ENCODE peak calls at places on chromosomes 11 and 22, in five cellular contexts. G, U, F, T and M are unnamed samples.

GRCh38 chr11:43933608-43934358 is 8.7 kb upstream of the C11orf96 start:
- DNase-seq in G (no peak), U (peak; percentile 52), F (peak; percentile 56), T (no peak), M (peak; percentile 22)

GRCh38 chr22:23402275-23403151 is 177.6 kb downstream of the IGLL1 start:
- DNase-seq in G (peak; percentile 88), U (peak; percentile 28), F (peak; percentile 55), T (peak; percentile 93), M (peak; percentile 16)

GRCh38 chr22:26406118-26406517 is 22.9 kb upstream of the ASPHD2 start:
- DNase-seq in G (no peak), U (peak; percentile 37), F (peak; percentile 65), T (no peak), M (no peak)

GRCh38 chr11:13765886-13766285 is 97.4 kb downstream of the FAR1 start:
- DNase-seq in G (no peak), U (no peak), F (no peak), T (no peak), M (no peak)

GRCh38 chr11:75118577-75118976 is 21.9 kb upstream of the OR2AT4 start:
- DNase-seq in G (no peak), U (no peak), F (no peak), T (no peak), M (no peak)

GRCh38 chr22:46421272-46421671 is 85.8 kb downstream of the TRMU start:
- DNase-seq in G (no peak), U (no peak), F (no peak), T (no peak), M (no peak)

GRCh38 chr11:7573558-7574296 is 59.9 kb downstream of the PPFIBP2 start:
- DNase-seq in G (no peak), U (no peak), F (no peak), T (no peak), M (no peak)

GRCh38 chr11:64546600-64546999 is 44.4 kb upstream of the SLC22A12 start:
- DNase-seq in G (peak; percentile 22), U (no peak), F (no peak), T (peak; percentile 66), M (no peak)

GRCh38 chr22:32323513-32324164 is 34.0 kb upstream of the RFPL3 start:
- DNase-seq in G (peak; percentile 50), U (no peak), F (no peak), T (no peak), M (no peak)

GRCh38 chr11:75237050-75237449 is 3.5 kb upstream of the TPBGL start:
- DNase-seq in G (no peak), U (no peak), F (no peak), T (no peak), M (no peak)

GRCh38 chr22:43272869-43273318 is 70.3 kb downstream of the SCUBE1 start:
- DNase-seq in G (no peak), U (no peak), F (no peak), T (no peak), M (peak; percentile 28)

GRCh38 chr22:26586556-26587325 is 3.2 kb downstream of the TPST2 start:
- DNase-seq in G (peak; percentile 73), U (no peak), F (no peak), T (no peak), M (peak; percentile 55)

GRCh38 chr11:83292709-83293435 is 6.7 kb upstream of the CCDC90B start:
- DNase-seq in G (no peak), U (peak; percentile 71), F (peak; percentile 66), T (peak; percentile 38), M (peak; percentile 63)

GRCh38 chr11:9577551-9577950 is 4.1 kb downstream of the WEE1 start:
- DNase-seq in G (no peak), U (peak; percentile 36), F (peak; percentile 59), T (no peak), M (peak; percentile 89)

GRCh38 chr11:73151371-73151870 is 9.3 kb upstream of the FCHSD2 start:
- DNase-seq in G (no peak), U (no peak), F (no peak), T (no peak), M (no peak)

GRCh38 chr11:66268953-66269906 is 791 bp downstream of the RAB1B start:
- DNase-seq in G (peak; percentile 89), U (no peak), F (peak; percentile 47), T (peak; percentile 41), M (peak; percentile 40)

GRCh38 chr11:4641501-4641900 is 2.3 kb upstream of the OR51E1 start:
- DNase-seq in G (no peak), U (no peak), F (no peak), T (no peak), M (no peak)

GRCh38 chr11:4639931-4640330 is 2.7 kb downstream of the OR51D1 start:
- DNase-seq in G (no peak), U (no peak), F (no peak), T (no peak), M (no peak)

GRCh38 chr11:4637662-4638047 is 378 bp downstream of the OR51D1 start:
- DNase-seq in G (no peak), U (no peak), F (no peak), T (no peak), M (no peak)

GRCh38 chr11:4636136-4636535 is 1.1 kb upstream of the OR51D1 start:
- DNase-seq in G (no peak), U (no peak), F (no peak), T (no peak), M (no peak)

DNA sequence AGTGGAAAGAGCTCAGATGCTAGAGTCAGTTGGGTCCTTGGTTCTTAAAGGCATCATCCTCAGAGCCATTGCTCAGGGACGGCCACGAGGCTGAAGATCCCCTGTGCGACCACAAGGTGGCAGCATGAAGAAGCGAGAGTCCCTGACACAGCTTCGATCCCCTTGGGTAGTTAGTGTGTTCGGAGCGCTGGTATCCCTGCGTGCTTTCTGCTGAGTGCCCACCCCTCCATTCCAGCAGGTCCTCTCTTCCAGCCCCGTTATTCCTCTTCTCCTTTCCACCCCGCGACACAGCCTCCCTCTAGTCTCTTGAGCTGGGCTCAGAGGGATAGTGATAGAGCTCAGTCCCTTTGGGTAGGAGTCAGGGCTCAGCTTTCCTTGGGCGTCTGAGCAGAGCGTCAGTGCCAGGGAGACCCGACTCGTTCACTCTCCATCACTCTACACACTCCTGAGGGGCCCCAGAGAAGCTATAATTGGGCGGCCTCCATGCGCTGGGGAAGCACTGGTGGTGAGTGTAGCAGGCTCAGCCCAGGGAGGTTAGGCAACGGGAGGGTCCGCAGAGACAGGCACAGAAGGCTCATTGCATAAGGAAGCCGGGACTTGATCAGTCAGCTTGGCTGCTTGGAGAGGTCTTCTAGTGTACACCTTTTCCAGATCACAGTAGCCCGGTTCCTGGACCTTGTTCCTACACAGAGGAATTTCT is at the start of gene OR51D1:
- DNase-seq in G (peak; percentile 89), U (peak; percentile 72), F (peak; percentile 37), T (peak; percentile 63), M (peak; percentile 67)
- H3K4me3 ChIP-seq in G (no peak within 1 kb of the TSS), U (peak within 1 kb of the TSS; percentile 24), F (no peak within 1 kb of the TSS), T (no peak within 1 kb of the TSS), M (peak within 1 kb of the TSS; percentile 21)

GRCh38 chr11:92552942-92553341 is 328.3 kb downstream of the FAT3 start:
- DNase-seq in G (no peak), U (no peak), F (no peak), T (no peak), M (peak; percentile 7)
- TF ChIP-seq CTCF in G (no peak), U (no peak), F (no peak), T (no peak), M (peak; percentile 4)

GRCh38 chr11:102559839-102560238 is 29.3 kb upstream of the MMP7 start:
- DNase-seq in G (no peak), U (no peak), F (no peak), T (no peak), M (no peak)
- H3K4me3 ChIP-seq in G (no peak overlapping the region), U (no peak overlapping the region), F (no peak overlapping the region), T (no peak overlapping the region), M (no peak overlapping the region)

DNA sequence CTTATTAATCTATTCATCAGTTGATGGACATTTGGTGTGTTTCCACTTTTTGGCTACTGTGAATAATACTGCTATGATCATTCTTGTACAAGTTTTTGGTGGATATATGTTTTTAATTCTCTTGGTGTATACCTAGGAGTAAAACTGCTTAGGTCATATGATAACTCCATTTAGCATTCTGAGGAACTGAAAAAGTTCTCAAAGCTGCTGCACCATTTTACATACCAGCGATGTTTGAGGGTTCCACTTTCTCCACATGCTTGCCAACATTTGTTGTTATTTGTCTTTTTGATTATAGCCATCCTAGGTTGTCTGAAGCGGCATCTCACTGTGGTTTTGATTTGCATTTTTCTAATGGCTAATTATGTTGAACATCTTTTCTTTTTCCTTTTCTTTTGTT is 4.1 kb upstream of the ACER3 start:
- DNase-seq in G (no peak), U (no peak), F (no peak), T (no peak), M (no peak)
- TF ChIP-seq CTCF in G (no peak), U (no peak), F (no peak), T (no peak), M (no peak)

GRCh38 chr22:48612077-48612995 is 1215.3 kb downstream of the BRD1 start:
- DNase-seq in G (no peak), U (no peak), F (no peak), T (no peak), M (no peak)
- H3K4me3 ChIP-seq in G (no peak overlapping the region), U (no peak overlapping the region), F (no peak overlapping the region), T (no peak overlapping the region), M (no peak overlapping the region)

GRCh38 chr22:17741866-17742527 is 32.3 kb downstream of the BID start:
- DNase-seq in G (no peak), U (no peak), F (no peak), T (no peak), M (no peak)
- TF ChIP-seq CTCF in G (no peak), U (no peak), F (no peak), T (no peak), M (no peak)

GRCh38 chr22:27871306-27872014 is 47.6 kb downstream of the PITPNB start:
- DNase-seq in G (no peak), U (no peak), F (no peak), T (no peak), M (no peak)

GRCh38 chr22:27872488-27872887 is 46.6 kb downstream of the PITPNB start:
- DNase-seq in G (no peak), U (no peak), F (no peak), T (no peak), M (no peak)

GRCh38 chr22:27867958-27868737 is 50.9 kb downstream of the PITPNB start:
- DNase-seq in G (no peak), U (no peak), F (peak; percentile 11), T (no peak), M (peak; percentile 54)

GRCh38 chr22:27868738-27869282 is 50.2 kb downstream of the PITPNB start:
- DNase-seq in G (no peak), U (no peak), F (no peak), T (no peak), M (no peak)

DNA sequence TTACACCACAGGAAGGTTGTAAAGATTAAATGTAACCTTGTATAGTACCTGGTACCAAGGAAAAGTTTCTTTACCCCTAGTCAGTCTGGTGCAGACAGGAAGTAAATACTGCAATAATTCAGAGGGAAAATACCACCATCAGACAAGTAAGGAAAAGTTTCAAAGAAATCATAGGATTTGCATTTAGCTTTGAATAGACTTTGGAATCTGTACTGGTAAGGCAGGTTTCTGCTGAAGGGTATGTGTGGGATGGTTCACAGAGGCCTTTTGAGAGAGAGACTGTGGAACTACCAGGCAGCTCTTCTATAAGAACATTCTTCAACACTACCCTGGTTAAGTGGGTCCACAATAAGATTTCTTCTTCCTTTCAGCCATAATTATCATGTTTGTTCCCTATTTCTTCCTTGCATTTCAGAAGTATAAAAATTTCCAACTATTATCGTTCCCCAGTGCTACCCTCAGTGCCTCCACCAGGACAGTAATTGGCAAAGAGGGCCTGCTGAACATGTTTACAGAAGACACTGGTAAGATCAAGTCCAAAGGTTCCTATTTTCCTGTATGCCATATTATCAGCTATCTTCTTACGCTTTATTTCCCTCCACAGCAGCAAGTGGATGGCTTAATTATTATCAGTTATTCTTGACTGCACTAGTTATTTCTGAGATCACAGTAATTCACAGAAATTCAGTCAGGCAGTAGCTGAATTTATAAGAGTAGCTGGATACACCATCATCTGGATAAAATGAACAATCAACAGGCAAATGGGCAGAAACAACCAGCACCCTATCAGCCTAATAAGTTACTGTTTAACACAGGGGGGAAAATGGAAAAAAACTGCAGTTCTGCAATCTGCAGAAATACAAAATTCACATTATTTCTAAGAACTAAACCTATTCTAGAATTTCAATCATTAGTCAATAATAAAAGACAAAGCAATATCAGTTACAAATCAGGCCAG is 48.5 kb downstream of the PITPNB start:
- DNase-seq in G (no peak), U (no peak), F (no peak), T (no peak), M (no peak)
- H3K4me3 ChIP-seq in G (no peak overlapping the region), U (no peak overlapping the region), F (no peak overlapping the region), T (no peak overlapping the region), M (no peak overlapping the region)